ENCODE peak calls at places on chromosomes 12 and 14, in five cellular contexts. W, M, P, F and A are unnamed samples.

GRCh38 chr12:5227722-5228274 is 184.1 kb downstream of the KCNA5 start:
- DNase-seq in W (no peak), F (no peak), M (no peak), P (no peak), A (no peak)

GRCh38 chr14:71384007-71384605 is 476.8 kb downstream of the PCNX1 start:
- DNase-seq in F (no peak), W (no peak), P (no peak), M (no peak), A (no peak)

GRCh38 chr14:58955294-58955821 is 233.1 kb upstream of the DAAM1 start:
- DNase-seq in F (no peak), P (no peak), M (no peak), W (no peak), A (no peak)

GRCh38 chr14:53539489-53540126 is 386.5 kb upstream of the DDHD1 start:
- DNase-seq in P (peak), M (no peak), F (peak), W (peak), A (peak)

GRCh38 chr14:77037338-77037782 is 8.9 kb upstream of the IRF2BPL start:
- DNase-seq in W (no peak), P (no peak), M (no peak), F (no peak), A (no peak)

GRCh38 chr12:21169878-21170472 is 39.0 kb downstream of the SLCO1B1 start:
- DNase-seq in F (peak), M (no peak), W (no peak), P (no peak), A (no peak)

GRCh38 chr12:6432991-6433390 is 11.8 kb upstream of the CD27 start:
- DNase-seq in W (no peak), F (no peak), P (no peak), M (no peak), A (no peak)

GRCh38 chr14:103136388-103137271 is 13.4 kb downstream of the TNFAIP2 start:
- DNase-seq in W (no peak), F (no peak), M (no peak), P (no peak), A (no peak)

GRCh38 chr14:43651185-43651787 is 855.8 kb downstream of the FSCB start:
- DNase-seq in F (no peak), P (no peak), W (no peak), M (no peak), A (no peak)

GRCh38 chr12:89781961-89782360 is 73.3 kb upstream of the ATP2B1 start:
- DNase-seq in W (no peak), F (no peak), P (no peak), M (no peak), A (no peak)

GRCh38 chr14:101082436-101083384 is 179.2 kb upstream of the RTL1 start:
- DNase-seq in F (no peak), W (no peak), M (no peak), P (no peak), A (no peak)

GRCh38 chr12:109760031-109760929 is 46.7 kb downstream of the FAM222A start:
- DNase-seq in M (no peak), W (no peak), P (no peak), F (no peak), A (no peak)

GRCh38 chr14:45526715-45527549 is 273.9 kb upstream of the MIS18BP1 start:
- DNase-seq in P (no peak), F (no peak), M (no peak), W (no peak), A (peak)

GRCh38 chr14:24190416-24190815 is 1.8 kb upstream of the IPO4 start:
- DNase-seq in F (no peak), P (no peak), W (no peak), M (no peak), A (no peak)

GRCh38 chr14:75011356-75012097 is 8.8 kb downstream of the EIF2B2 start:
- DNase-seq in P (no peak), F (no peak), W (no peak), M (no peak), A (no peak)

GRCh38 chr12:1377681-1378080 is 216.7 kb downstream of the FBXL14 start:
- DNase-seq in F (no peak), P (no peak), W (no peak), M (no peak), A (no peak)

GRCh38 chr12:44247588-44247987 is 411.7 kb downstream of the TMEM117 start:
- DNase-seq in P (no peak), W (no peak), M (no peak), F (no peak), A (no peak)